ENCODE peak calls at places on chromosomes 11 and 22, in eight cellular contexts. B is ovary, Y is uterus, Q is GM06990, G is lung, Z is foreskin keratinocyte, C is brain microvascular endothelial cell, O is heart left ventricle. X is an unnamed sample. For H3K27me3, the result is how much of the 10 kb centered on the place peaks cover.

GRCh38 chr11:76184551-76184993 is 21.7 kb downstream of the WNT11 start:
- DNase-seq in G (no peak), Y (no peak), Z (no peak), O (no peak), B (peak), Q (no peak), C (no peak), X (no peak)

GRCh38 chr11:10502770-10503169 is 38.2 kb downstream of the RNF141 start:
- DNase-seq in C (no peak), Z (no peak), Q (no peak), O (no peak), B (no peak), G (peak), Y (no peak), X (no peak)

GRCh38 chr22:46577361-46578249 is 40.2 kb upstream of the CELSR1 start:
- DNase-seq in O (peak), C (no peak), Q (no peak), B (no peak), G (no peak), Z (no peak), Y (no peak), X (no peak)

GRCh38 chr11:23903044-23903704 is 593.7 kb upstream of the LUZP2 start:
- DNase-seq in B (no peak), O (no peak), G (no peak), Z (peak), Y (no peak), C (peak), Q (no peak), X (peak)

GRCh38 chr22:35752172-35752832 is 34.6 kb downstream of the APOL5 start:
- DNase-seq in B (no peak), O (no peak), Z (no peak), G (no peak), Q (peak), Y (no peak), C (no peak), X (no peak)

GRCh38 chr11:119134389-119134978 is 13.1 kb downstream of the HINFP start:
- DNase-seq in C (no peak), B (no peak), O (no peak), Z (no peak), Q (no peak), Y (no peak), G (no peak), X (no peak)

GRCh38 chr22:45423524-45423923 is 10.0 kb downstream of the RIBC2 start:
- DNase-seq in Z (no peak), Y (no peak), Q (no peak), C (no peak), G (no peak), O (no peak), B (no peak), X (no peak)

GRCh38 chr11:135069884-135070283 is 657.8 kb upstream of the B3GAT1 start:
- DNase-seq in Z (peak), O (no peak), Y (no peak), C (no peak), Q (no peak), B (no peak), G (no peak), X (peak)

GRCh38 chr11:124041254-124041653 is at the start of gene OR10G7:
- DNase-seq in B (no peak), Y (no peak), O (no peak), G (no peak), Z (no peak), C (no peak), Q (no peak), X (no peak)

GRCh38 chr11:133907841-133908241 is 48.9 kb downstream of the IGSF9B start:
- DNase-seq in Y (no peak), O (peak), Z (no peak), B (no peak), C (no peak), G (no peak), Q (no peak), X (no peak)

GRCh38 chr11:1153105-1153950 is 4.4 kb upstream of the MUC5AC start:
- DNase-seq in Q (no peak), O (no peak), Y (no peak), G (no peak), Z (no peak), B (no peak), C (no peak), X (no peak)

DNA sequence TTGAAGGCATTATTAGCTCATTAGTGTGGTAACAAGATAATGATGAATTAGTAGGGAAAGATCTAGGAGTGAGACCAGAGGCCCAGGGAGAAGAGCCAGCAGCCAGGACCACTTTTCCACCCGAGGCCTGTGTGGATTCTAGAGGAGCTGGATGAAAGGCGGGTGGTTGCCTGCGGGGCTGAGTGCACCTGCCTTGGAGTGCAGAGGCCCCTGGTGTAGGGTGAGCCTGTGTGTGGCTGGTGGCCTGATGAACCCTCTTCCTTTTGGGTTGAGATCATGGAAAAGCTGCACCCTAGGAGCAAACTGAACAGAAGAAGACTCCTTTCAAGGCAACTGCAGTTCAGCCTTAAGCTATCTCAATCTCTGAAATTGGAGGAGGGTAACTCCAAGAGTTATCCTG is 5.9 kb upstream of the TP53AIP1 start:
- DNase-seq in G (no peak), B (no peak), C (no peak), Z (no peak), O (no peak), Q (no peak), Y (no peak), X (no peak)
- TF ChIP-seq CTCF in G (no peak), B (no peak), C (peak), Z (peak), O (peak), Q (peak), Y (no peak), X (peak)

DNA sequence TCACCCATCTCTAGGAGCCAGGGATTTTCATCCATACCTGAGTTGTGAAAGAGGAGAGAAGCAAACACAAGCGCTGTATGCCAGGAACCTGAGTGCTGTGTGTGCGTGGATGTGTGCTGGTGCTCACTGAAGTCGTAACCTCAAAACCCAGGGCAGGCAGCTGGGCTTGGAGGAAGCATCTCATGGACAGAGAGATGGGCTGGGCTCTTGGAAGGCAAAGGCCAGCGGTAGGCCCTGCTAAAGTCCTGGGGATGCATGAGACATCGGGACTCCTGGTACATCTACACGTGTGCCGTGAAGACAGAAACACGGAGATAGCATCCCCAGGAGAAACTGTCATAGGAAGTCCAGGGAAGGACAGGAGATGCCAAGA is 1.5 kb upstream of the NPTXR start:
- DNase-seq in Q (no peak), C (no peak), B (no peak), Y (no peak), G (no peak), Z (no peak), O (no peak), X (no peak)
- H3K27me3 ChIP-seq in Q (under half), C (under half), B (under half), Y (under half), G (under half), Z (half or more), O (under half), X (under half)

GRCh38 chr11:65968600-65969482 is 7.3 kb downstream of the SART1 start:
- DNase-seq in Y (no peak), G (peak), B (no peak), C (no peak), O (no peak), Q (no peak), Z (no peak), X (no peak)
- TF ChIP-seq CTCF in Y (no peak), G (no peak), B (no peak), C (no peak), O (no peak), Q (no peak), Z (peak), X (no peak)

DNA sequence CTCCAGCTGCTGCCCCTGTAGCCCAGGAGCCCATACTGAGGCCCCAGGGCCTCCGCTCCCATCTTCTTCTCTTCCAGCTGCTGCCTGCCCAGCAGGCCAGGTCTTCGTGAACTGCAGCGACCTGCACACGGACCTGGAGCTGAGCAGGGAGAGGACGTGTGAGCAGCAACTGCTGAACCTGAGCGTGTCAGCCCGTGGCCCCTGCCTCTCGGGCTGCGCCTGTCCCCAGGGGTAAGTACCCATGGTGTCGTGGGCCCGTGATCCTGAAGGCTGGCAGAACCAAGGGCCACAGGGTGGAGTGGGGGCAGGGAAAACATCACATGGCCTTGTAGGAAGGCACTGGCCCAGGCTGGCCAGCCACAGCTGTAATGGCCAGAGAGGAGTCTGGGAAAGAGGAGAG is 31.2 kb downstream of the OTOG start:
- DNase-seq in G (no peak), B (no peak), Z (no peak), Q (no peak), C (no peak), Y (no peak), O (no peak), X (no peak)
- H3K27me3 ChIP-seq in G (under half), B (under half), Z (under half), Q (under half), C (under half), Y (under half), O (under half), X (under half)

GRCh38 chr22:29887358-29887757 is 4.4 kb downstream of the MTMR3 start:
- DNase-seq in Z (no peak), Q (no peak), O (no peak), C (no peak), Y (no peak), B (no peak), G (no peak), X (no peak)
- TF ChIP-seq CTCF in Z (no peak), Q (no peak), O (no peak), C (no peak), Y (no peak), B (no peak), G (no peak), X (no peak)

GRCh38 chr22:22119003-22119402 is 125.6 kb upstream of the VPREB1 start:
- DNase-seq in Q (no peak), Z (no peak), B (no peak), O (no peak), C (no peak), G (no peak), Y (no peak), X (no peak)

GRCh38 chr22:22120160-22120559 is 124.4 kb upstream of the VPREB1 start:
- DNase-seq in G (no peak), C (no peak), Z (no peak), B (no peak), O (no peak), Y (no peak), Q (no peak), X (no peak)

GRCh38 chr22:22122348-22123117 is 122.1 kb upstream of the VPREB1 start:
- DNase-seq in O (no peak), Y (no peak), C (no peak), G (no peak), Q (no peak), Z (no peak), B (no peak), X (no peak)

GRCh38 chr22:22123118-22123959 is 121.2 kb upstream of the VPREB1 start:
- DNase-seq in O (no peak), Y (no peak), C (no peak), Z (no peak), B (no peak), G (no peak), Q (no peak), X (no peak)

DNA sequence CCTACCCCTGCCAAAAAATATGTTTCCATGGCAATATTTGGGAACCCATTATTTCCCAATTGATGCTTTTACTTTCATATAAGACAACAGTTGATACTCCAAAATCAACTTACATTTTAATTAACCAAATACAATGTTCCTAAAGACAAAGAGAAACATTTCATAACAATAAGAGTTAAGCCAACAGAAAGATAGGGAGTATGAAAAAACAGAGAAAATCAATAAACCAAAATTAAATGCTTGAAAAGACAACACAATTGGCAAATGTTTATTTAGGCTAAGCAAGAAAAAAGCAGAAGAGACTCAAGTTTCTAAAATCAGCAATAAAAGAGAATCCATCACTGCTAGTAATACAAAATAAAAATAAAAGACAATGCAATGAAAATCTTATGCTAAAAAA is 123.1 kb upstream of the VPREB1 start:
- DNase-seq in G (no peak), O (no peak), Z (no peak), Q (no peak), Y (no peak), C (no peak), B (no peak), X (no peak)
- H3K27me3 ChIP-seq in G (under half), O (under half), Z (under half), Q (under half), Y (under half), C (under half), B (under half), X (under half)

GRCh38 chr22:50268655-50269113 is 1.5 kb downstream of the MAPK11 start:
- DNase-seq in B (peak), Q (no peak), Z (no peak), O (no peak), G (no peak), C (no peak), Y (peak), X (no peak)

GRCh38 chr22:50266994-50267393 is 3.2 kb downstream of the MAPK11 start:
- DNase-seq in G (no peak), Q (no peak), O (no peak), Z (no peak), Y (no peak), C (no peak), B (no peak), X (no peak)

GRCh38 chr22:50269573-50270301 is 443 bp downstream of the MAPK11 start:
- DNase-seq in Y (peak), O (no peak), Z (no peak), B (peak), G (no peak), Q (peak), C (no peak), X (no peak)

GRCh38 chr22:50270302-50271010 is at the start of gene MAPK11:
- DNase-seq in Z (no peak), C (peak), G (peak), Y (peak), O (peak), Q (peak), B (peak), X (peak)

GRCh38 chr22:50267591-50268390 is 2.4 kb downstream of the MAPK11 start:
- DNase-seq in Y (peak), Q (peak), Z (no peak), G (peak), C (no peak), O (peak), B (peak), X (peak)
- TF ChIP-seq CTCF in Y (peak), Q (no peak), Z (peak), G (peak), C (peak), O (peak), B (no peak), X (peak)

DNA sequence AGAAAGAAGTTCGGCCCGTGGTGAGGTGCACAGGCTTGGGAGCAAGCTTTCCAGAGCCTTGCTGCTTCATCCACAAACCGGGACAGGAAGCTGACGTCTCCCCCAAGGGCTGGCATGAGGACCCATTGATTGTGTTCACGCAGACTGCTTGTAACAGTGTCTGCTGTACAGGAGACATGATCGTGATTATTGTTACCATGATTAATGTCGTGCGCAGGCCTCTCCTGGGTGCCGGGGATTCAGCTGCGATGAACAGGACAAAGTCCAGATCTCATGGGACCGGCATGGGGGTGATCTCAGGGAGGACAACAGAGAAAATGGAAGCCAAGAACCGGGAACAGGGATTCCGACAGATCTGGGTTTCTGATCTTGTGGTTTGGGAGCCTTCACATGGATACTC is 219.9 kb downstream of the BRD1 start:
- DNase-seq in Q (no peak), B (no peak), Z (no peak), C (no peak), Y (no peak), G (no peak), O (no peak), X (no peak)
- H3K27me3 ChIP-seq in Q (under half), B (under half), Z (under half), C (under half), Y (under half), G (under half), O (under half), X (under half)

GRCh38 chr11:64355078-64355940 is 3.7 kb upstream of the RPS6KA4 start:
- DNase-seq in B (peak), Y (peak), C (peak), Z (no peak), O (peak), G (peak), Q (peak), X (peak)
- TF ChIP-seq CTCF in B (peak), Y (peak), C (peak), Z (peak), O (peak), G (peak), Q (peak), X (peak)